ENCODE peak calls at places on chromosomes 11 and 22, in nine cellular contexts. N is fibroblast of pulmonary artery, Q is gastrocnemius medialis, R is choroid plexus epithelial cell, O is SK-N-SH, H is AG10803, E is K562, P is GM23338, X is fibroblast of the aortic adventitia. C is an unnamed sample.

GRCh38 chr11:108973402-108974119 is 308.7 kb downstream of the DDX10 start:
- DNase-seq in N (peak), Q (no peak), R (peak), O (no peak), H (peak), E (no peak), P (no peak), X (peak), C (peak)

GRCh38 chr11:72727521-72727920 is 24.7 kb downstream of the ARAP1 start:
- DNase-seq in N (no peak), Q (no peak), R (no peak), O (no peak), H (no peak), E (no peak), P (no peak), X (no peak), C (no peak)

GRCh38 chr11:66857927-66858185 is 992 bp downstream of the LRFN4 start:
- DNase-seq in N (no peak), Q (no peak), R (no peak), O (no peak), H (no peak), E (no peak), P (peak), X (no peak), C (no peak)

GRCh38 chr11:62842171-62842717 is 2.9 kb upstream of the WDR74 start:
- DNase-seq in N (no peak), Q (no peak), R (peak), O (no peak), H (no peak), E (no peak), P (peak), X (no peak), C (peak)

GRCh38 chr11:41659990-41660389 is 200.5 kb upstream of the LRRC4C start:
- DNase-seq in N (peak), Q (no peak), R (no peak), O (no peak), H (no peak), E (no peak), P (peak), X (no peak), C (no peak)

GRCh38 chr11:33616552-33616951 is 84.1 kb downstream of the C11orf91 start:
- DNase-seq in N (no peak), Q (no peak), R (peak), O (no peak), H (peak), E (no peak), P (no peak), X (peak), C (no peak)

GRCh38 chr11:2707736-2708135 is 7.9 kb upstream of the KCNQ1OT1 start:
- DNase-seq in N (no peak), Q (no peak), R (no peak), O (no peak), H (no peak), E (no peak), P (no peak), X (no peak), C (no peak)

GRCh38 chr22:41589260-41589600 is 410 bp downstream of the PMM1 start:
- DNase-seq in N (peak), Q (no peak), R (peak), O (peak), H (peak), E (peak), P (peak), X (no peak), C (peak)

GRCh38 chr11:110471315-110471714 is 41.6 kb downstream of the FDX1 start:
- DNase-seq in N (peak), Q (no peak), R (peak), O (no peak), H (peak), E (no peak), P (no peak), X (peak), C (peak)

GRCh38 chr22:20996598-20997535 is 5.1 kb downstream of the THAP7 start:
- DNase-seq in N (no peak), Q (no peak), R (no peak), O (no peak), H (no peak), E (no peak), P (no peak), X (no peak), C (no peak)

GRCh38 chr11:118071416-118072030 is 5.4 kb upstream of the TMPRSS4 start:
- DNase-seq in N (no peak), Q (no peak), R (no peak), O (no peak), H (no peak), E (no peak), P (peak), X (no peak), C (no peak)

GRCh38 chr22:49451070-49451840 is 376.4 kb downstream of the BRD1 start:
- DNase-seq in N (no peak), Q (no peak), R (no peak), O (no peak), H (no peak), E (no peak), P (no peak), X (no peak), C (no peak)

GRCh38 chr11:16612801-16613400 is 125.5 kb upstream of the C11orf58 start:
- DNase-seq in N (no peak), Q (no peak), R (no peak), O (peak), H (no peak), E (no peak), P (peak), X (no peak), C (peak)

GRCh38 chr11:64409707-64410395 is 50.9 kb downstream of the RPS6KA4 start:
- DNase-seq in N (no peak), Q (no peak), R (peak), O (no peak), H (no peak), E (no peak), P (peak), X (no peak), C (peak)

GRCh38 chr11:13012037-13012693 is 3.0 kb downstream of the RASSF10 start:
- DNase-seq in N (no peak), Q (no peak), R (no peak), O (no peak), H (no peak), E (no peak), P (peak), X (no peak), C (no peak)

GRCh38 chr11:33028537-33028914 is 10.8 kb upstream of the TCP11L1 start:
- DNase-seq in N (no peak), Q (no peak), R (no peak), O (no peak), H (no peak), E (no peak), P (no peak), X (no peak), C (no peak)

GRCh38 chr11:12455938-12456337 is 78.6 kb downstream of the PARVA start:
- DNase-seq in N (peak), Q (no peak), R (peak), O (no peak), H (peak), E (no peak), P (no peak), X (peak), C (no peak)

GRCh38 chr11:4087551-4087950 is 7.0 kb upstream of the RRM1 start:
- DNase-seq in N (no peak), Q (no peak), R (peak), O (no peak), H (peak), E (no peak), P (peak), X (no peak), C (peak)

GRCh38 chr22:17872491-17872890 is 98.2 kb upstream of the BID start:
- DNase-seq in N (no peak), Q (no peak), R (no peak), O (no peak), H (no peak), E (no peak), P (no peak), X (no peak), C (no peak)

GRCh38 chr11:124762077-124762623 is at the start of gene ESAM:
- DNase-seq in N (no peak), Q (no peak), R (no peak), O (peak), H (no peak), E (peak), P (peak), X (no peak), C (no peak)

GRCh38 chr11:77205467-77206263 is 77.6 kb downstream of the MYO7A start:
- DNase-seq in N (no peak), Q (no peak), R (no peak), O (peak), H (no peak), E (no peak), P (peak), X (no peak), C (no peak)

GRCh38 chr22:31305194-31305593 is 12.9 kb upstream of the PIK3IP1 start:
- DNase-seq in N (no peak), Q (no peak), R (no peak), O (no peak), H (no peak), E (no peak), P (no peak), X (no peak), C (no peak)

GRCh38 chr11:43327987-43328386 is 16.2 kb downstream of the API5 start:
- DNase-seq in N (peak), Q (no peak), R (peak), O (no peak), H (peak), E (peak), P (no peak), X (peak), C (peak)

GRCh38 chr11:269146-269890 is 8.9 kb upstream of the NLRP6 start:
- DNase-seq in N (no peak), Q (no peak), R (peak), O (no peak), H (peak), E (peak), P (peak), X (no peak), C (peak)

GRCh38 chr11:115920087-115920461 is 415.9 kb upstream of the CADM1 start:
- DNase-seq in N (no peak), Q (no peak), R (no peak), O (no peak), H (no peak), E (no peak), P (no peak), X (no peak), C (no peak)

GRCh38 chr11:83818349-83818748 is 532.2 kb upstream of the CCDC90B start:
- DNase-seq in N (no peak), Q (no peak), R (peak), O (no peak), H (no peak), E (no peak), P (no peak), X (no peak), C (no peak)

GRCh38 chr22:37018815-37019308 is 385 bp downstream of the TST start:
- DNase-seq in N (peak), Q (peak), R (peak), O (peak), H (peak), E (peak), P (peak), X (peak), C (peak)

GRCh38 chr22:44628273-44628672 is 73.7 kb upstream of the PRR5 start:
- DNase-seq in N (no peak), Q (no peak), R (no peak), O (no peak), H (no peak), E (no peak), P (no peak), X (no peak), C (no peak)

GRCh38 chr11:118659314-118659939 is 20.0 kb downstream of the TREH start:
- DNase-seq in N (peak), Q (peak), R (peak), O (peak), H (peak), E (peak), P (peak), X (peak), C (peak)

GRCh38 chr11:61918251-61919112 is 1.1 kb upstream of the RAB3IL1 start:
- DNase-seq in N (peak), Q (no peak), R (no peak), O (peak), H (peak), E (no peak), P (no peak), X (peak), C (no peak)

GRCh38 chr11:91231226-91231625 is 993.4 kb upstream of the FAT3 start:
- DNase-seq in N (no peak), Q (no peak), R (peak), O (no peak), H (no peak), E (no peak), P (no peak), X (no peak), C (no peak)

GRCh38 chr11:94784884-94785283 is 16.7 kb downstream of the AMOTL1 start:
- DNase-seq in N (no peak), Q (no peak), R (no peak), O (no peak), H (no peak), E (no peak), P (no peak), X (peak), C (no peak)

GRCh38 chr11:72228229-72228843 is 3.8 kb downstream of the INPPL1 start:
- DNase-seq in N (no peak), Q (no peak), R (peak), O (no peak), H (no peak), E (no peak), P (peak), X (peak), C (no peak)

GRCh38 chr11:118289411-118289810 is 15.1 kb upstream of the CD3E start:
- DNase-seq in N (no peak), Q (no peak), R (no peak), O (no peak), H (no peak), E (no peak), P (no peak), X (peak), C (no peak)

GRCh38 chr22:37237371-37238268 is 6.4 kb downstream of the RAC2 start:
- DNase-seq in N (no peak), Q (no peak), R (peak), O (peak), H (peak), E (no peak), P (no peak), X (peak), C (peak)

GRCh38 chr22:21587803-21588611 is 20.5 kb downstream of the UBE2L3 start:
- DNase-seq in N (peak), Q (no peak), R (peak), O (no peak), H (peak), E (peak), P (no peak), X (peak), C (peak)

GRCh38 chr11:114909866-114910265 is 231.5 kb downstream of the NXPE2 start:
- DNase-seq in N (no peak), Q (no peak), R (no peak), O (no peak), H (no peak), E (no peak), P (peak), X (no peak), C (no peak)
- TF ChIP-seq CTCF in N (no peak), Q (no peak), R (no peak), O (no peak), H (no peak), E (no peak), P (peak), X (no peak), C (no peak)

DNA sequence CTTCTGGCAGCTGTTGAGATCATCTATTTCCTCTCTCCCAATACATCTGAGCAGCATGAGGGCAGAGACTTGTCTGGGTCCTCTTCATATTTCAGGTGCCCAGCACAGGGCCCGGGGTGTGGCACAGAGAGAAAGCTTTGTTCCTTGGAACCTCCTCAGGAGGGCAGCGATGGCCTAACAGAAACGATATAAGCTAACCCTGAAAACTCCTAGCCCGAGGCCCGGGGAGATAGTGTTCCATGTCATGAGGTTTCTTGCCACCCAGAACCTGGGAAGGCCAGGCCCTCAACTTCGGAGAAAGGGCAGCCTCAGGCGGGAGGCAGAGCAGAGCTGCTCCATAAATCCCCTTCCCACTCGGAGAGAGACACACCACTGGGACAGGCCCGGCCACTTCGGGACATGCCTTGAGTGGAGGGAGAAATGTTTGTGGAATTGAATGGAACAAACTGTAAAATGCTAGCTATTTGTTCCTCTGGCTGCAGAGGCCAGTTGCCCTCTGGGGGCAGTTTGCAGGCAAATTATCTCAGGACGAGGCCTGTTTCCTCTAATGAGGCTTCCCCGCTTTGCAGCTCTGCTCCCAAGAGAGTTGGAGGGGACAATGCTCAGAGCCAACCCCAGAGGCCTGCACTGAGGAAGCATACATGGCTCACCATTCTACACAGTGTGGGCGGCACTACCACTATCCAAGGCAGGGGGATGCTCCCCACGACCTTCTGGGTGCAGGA is 11.6 kb downstream of the ARRB1 start:
- DNase-seq in N (no peak), Q (no peak), R (no peak), O (no peak), H (no peak), E (no peak), P (no peak), X (no peak), C (no peak)
- H3K4me3 ChIP-seq in N (no peak), Q (no peak), R (no peak), O (no peak), H (no peak), E (no peak), P (no peak), X (no peak), C (no peak)

DNA sequence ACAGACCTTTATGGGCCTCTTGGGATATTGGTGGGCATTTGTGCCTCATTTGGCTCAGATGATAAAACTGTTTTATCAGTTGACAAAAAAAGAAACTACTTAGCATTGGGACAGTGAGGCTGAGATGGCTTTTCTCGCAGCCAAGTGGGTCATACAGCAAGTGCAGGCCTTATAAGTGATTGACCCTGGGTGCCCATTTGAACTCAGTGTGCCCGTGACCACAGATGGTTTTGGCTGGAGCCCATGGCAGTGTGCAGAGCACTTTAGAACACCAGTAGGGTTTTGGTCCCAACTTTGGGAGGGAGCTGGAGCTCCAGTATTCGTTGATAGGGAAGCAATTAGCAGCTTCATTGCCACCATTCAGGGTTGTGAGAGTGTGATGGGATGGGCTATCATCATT is 404.5 kb upstream of the LARGE1 start:
- DNase-seq in N (no peak), Q (no peak), R (no peak), O (no peak), H (no peak), E (no peak), P (no peak), X (no peak), C (no peak)
- TF ChIP-seq CTCF in N (no peak), Q (no peak), R (no peak), O (no peak), H (no peak), E (no peak), P (no peak), X (no peak), C (no peak)

GRCh38 chr11:120115272-120116000 is 22.5 kb downstream of the TRIM29 start:
- DNase-seq in N (no peak), Q (no peak), R (no peak), O (no peak), H (no peak), E (peak), P (no peak), X (no peak), C (no peak)

GRCh38 chr11:120119121-120119520 is 18.8 kb downstream of the TRIM29 start:
- DNase-seq in N (no peak), Q (no peak), R (no peak), O (no peak), H (no peak), E (no peak), P (no peak), X (no peak), C (no peak)

GRCh38 chr11:120116966-120117365 is 20.9 kb downstream of the TRIM29 start:
- DNase-seq in N (no peak), Q (no peak), R (no peak), O (no peak), H (no peak), E (no peak), P (no peak), X (no peak), C (no peak)

GRCh38 chr11:120120805-120121335 is 17.0 kb downstream of the TRIM29 start:
- DNase-seq in N (no peak), Q (no peak), R (no peak), O (no peak), H (no peak), E (no peak), P (no peak), X (no peak), C (no peak)

GRCh38 chr11:120117991-120118390 is 19.9 kb downstream of the TRIM29 start:
- DNase-seq in N (no peak), Q (no peak), R (no peak), O (no peak), H (no peak), E (no peak), P (no peak), X (no peak), C (no peak)
- H3K4me3 ChIP-seq in N (no peak), Q (no peak), R (no peak), O (no peak), H (no peak), E (no peak), P (no peak), X (no peak), C (no peak)

DNA sequence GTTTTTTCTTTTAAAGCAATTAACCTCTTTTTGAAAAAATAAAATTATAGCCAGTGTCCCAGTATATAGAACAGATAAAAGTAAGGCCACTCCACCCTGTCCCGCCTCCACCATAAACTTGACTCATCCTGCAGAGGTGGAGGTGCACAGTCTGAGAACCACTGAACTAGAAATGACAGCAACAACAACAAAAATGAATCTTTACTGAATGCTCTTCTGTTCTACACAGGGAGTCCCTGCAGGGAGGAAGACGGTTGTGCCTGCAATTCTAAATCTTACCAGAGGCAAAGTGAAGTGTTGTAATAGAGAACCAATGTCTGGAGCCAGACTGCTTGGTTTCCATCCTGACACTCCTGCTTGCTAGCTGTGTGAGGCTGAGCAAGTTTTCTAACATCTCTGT is 162.3 kb downstream of the FBXO7 start:
- DNase-seq in N (no peak), Q (no peak), R (peak), O (no peak), H (no peak), E (no peak), P (no peak), X (no peak), C (peak)
- TF ChIP-seq CTCF in N (no peak), Q (no peak), R (peak), O (no peak), H (no peak), E (no peak), P (no peak), X (peak), C (peak)